ENCODE peak calls at places on chromosomes 2 and 18, in nine cellular contexts. V is cardiac fibroblast, K is AG10803, L is uterus, M is bronchial epithelial cell, F is frontal cortex, G is ELF-1, N is HFF-Myc, U is NCI-H1417. Z is an unnamed sample.

GRCh38 chr2:181051861-181052522 is 71.6 kb downstream of the UBE2E3 start:
- DNase-seq in V (no peak), K (no peak), L (no peak), M (no peak), F (no peak), G (no peak), N (no peak), U (no peak), Z (no peak)

GRCh38 chr2:179860255-179861026 is 971 bp downstream of the ZNF385B start:
- DNase-seq in V (no peak), K (no peak), L (no peak), M (no peak), F (peak), G (no peak), N (no peak), U (no peak), Z (no peak)

GRCh38 chr2:44330801-44331200 is 30.5 kb downstream of the PREPL start:
- DNase-seq in V (peak), K (peak), L (no peak), M (no peak), F (no peak), G (no peak), N (no peak), U (no peak), Z (peak)

GRCh38 chr2:84830758-84831500 is 50.0 kb downstream of the TRABD2A start:
- DNase-seq in V (no peak), K (no peak), L (no peak), M (no peak), F (no peak), G (no peak), N (no peak), U (no peak), Z (no peak)

GRCh38 chr2:99451280-99451679 is 38.5 kb downstream of the REV1 start:
- DNase-seq in V (no peak), K (no peak), L (no peak), M (no peak), F (no peak), G (no peak), N (no peak), U (no peak), Z (no peak)

GRCh38 chr2:212940816-212941215 is 210.6 kb downstream of the IKZF2 start:
- DNase-seq in V (peak), K (peak), L (no peak), M (peak), F (no peak), G (peak), N (no peak), U (peak), Z (no peak)

GRCh38 chr2:227824711-227825110 is 11.1 kb downstream of the CCL20 start:
- DNase-seq in V (no peak), K (no peak), L (no peak), M (no peak), F (no peak), G (no peak), N (no peak), U (no peak), Z (no peak)

GRCh38 chr2:154693941-154694340 is 4.6 kb upstream of the KCNJ3 start:
- DNase-seq in V (peak), K (no peak), L (no peak), M (no peak), F (no peak), G (no peak), N (no peak), U (no peak), Z (no peak)

GRCh38 chr18:48735070-48735676 is 196.3 kb downstream of the CTIF start:
- DNase-seq in V (no peak), K (no peak), L (no peak), M (peak), F (no peak), G (peak), N (no peak), U (no peak), Z (no peak)

GRCh38 chr2:100817388-100817985 is 2.5 kb upstream of the NPAS2 start:
- DNase-seq in V (no peak), K (no peak), L (no peak), M (peak), F (no peak), G (no peak), N (no peak), U (no peak), Z (no peak)

GRCh38 chr2:24076849-24077534 is 866 bp upstream of the SF3B6 start:
- DNase-seq in V (peak), K (peak), L (no peak), M (no peak), F (peak), G (peak), N (no peak), U (no peak), Z (peak)

GRCh38 chr2:240387325-240387668 is 48.2 kb upstream of the GPC1 start:
- DNase-seq in V (no peak), K (no peak), L (no peak), M (no peak), F (no peak), G (no peak), N (no peak), U (no peak), Z (no peak)

GRCh38 chr2:60465736-60466135 is 87.7 kb downstream of the BCL11A start:
- DNase-seq in V (no peak), K (no peak), L (no peak), M (peak), F (no peak), G (no peak), N (no peak), U (no peak), Z (no peak)

GRCh38 chr2:9954136-9954535 is 2.6 kb downstream of the GRHL1 start:
- DNase-seq in V (no peak), K (no peak), L (no peak), M (no peak), F (no peak), G (no peak), N (no peak), U (no peak), Z (no peak)

Z was measured in HL-60.